ENCODE peak calls at places on chromosomes 2 and 18, in ten cellular contexts. B, J, E, G, Y, C, I, K, Z and R are unnamed samples.

GRCh38 chr18:25464211-25464610 is 112.2 kb upstream of the ZNF521 start:
- DNase-seq in K (no peak), B (no peak), Y (no peak), C (peak; percentile 62), Z (no peak), G (no peak), I (no peak), J (no peak), E (no peak), R (no peak)

GRCh38 chr2:199464614-199465352 is 7.0 kb upstream of the SATB2 start:
- DNase-seq in K (no peak), J (no peak), C (no peak), G (no peak), Y (no peak), Z (no peak), B (no peak), E (no peak), I (no peak), R (no peak)

GRCh38 chr2:150327546-150328495 is 159.6 kb downstream of the RND3 start:
- DNase-seq in C (no peak), G (no peak), E (peak; percentile 7), K (no peak), B (no peak), Z (no peak), J (no peak), Y (no peak), I (no peak), R (no peak)

GRCh38 chr2:171515672-171516298 is 6.5 kb upstream of the CYBRD1 start:
- DNase-seq in J (no peak), C (peak; percentile 64), B (no peak), G (no peak), Z (no peak), E (peak; percentile 41), K (no peak), I (no peak), Y (no peak), R (no peak)

GRCh38 chr18:9706081-9706935 is 1.8 kb upstream of the RAB31 start:
- DNase-seq in K (no peak), I (no peak), E (peak; percentile 41), J (no peak), B (no peak), Y (no peak), G (no peak), Z (no peak), C (no peak), R (peak; percentile 30)

GRCh38 chr2:237702439-237703397 is 75.3 kb downstream of the LRRFIP1 start:
- DNase-seq in C (no peak), Z (peak; percentile 86), K (peak; percentile 63), Y (no peak), J (no peak), E (peak; percentile 91), I (no peak), G (no peak), B (peak; percentile 47), R (no peak)

GRCh38 chr2:238169708-238170251 is 11.0 kb downstream of the ERFE start:
- DNase-seq in E (no peak), Y (peak; percentile 11), I (peak; percentile 47), J (no peak), G (no peak), Z (no peak), B (no peak), K (no peak), C (peak; percentile 99), R (peak; percentile 95)

GRCh38 chr2:44930274-44930826 is 11.2 kb upstream of the SIX3 start:
- DNase-seq in K (no peak), G (no peak), B (no peak), J (no peak), Z (no peak), E (peak; percentile 81), Y (no peak), C (no peak), I (no peak), R (no peak)

GRCh38 chr2:240436626-240437180 is 1.2 kb downstream of the GPC1 start:
- DNase-seq in I (no peak), C (no peak), Z (peak; percentile 69), Y (no peak), J (no peak), G (no peak), E (peak; percentile 62), K (no peak), B (no peak), R (no peak)